ENCODE peak calls at places on chromosomes 11 and 22, in ten cellular contexts. One of them, this sample, is unnamed.

GRCh38 chr22:24977370-24978230 is 25.1 kb downstream of the KIAA1671 start:
- DNase-seq in lower leg skin: no peak
- DNase-seq in prostate gland: peak; percentile 66
- DNase-seq in brain microvascular endothelial cell: no peak
- DNase-seq in uterus: peak; percentile 30
- DNase-seq in cardiac muscle cell: peak; percentile 41
- DNase-seq in PC-9: no peak
- DNase-seq in aorta: peak; percentile 81
- DNase-seq in fibroblast of pulmonary artery: peak; percentile 40
- DNase-seq in GM23248: no peak
- DNase-seq in this sample: peak; percentile 73

GRCh38 chr11:31437742-31438435 is 68.2 kb downstream of the DNAJC24 start:
- DNase-seq in lower leg skin: no peak
- DNase-seq in prostate gland: no peak
- DNase-seq in brain microvascular endothelial cell: peak; percentile 47
- DNase-seq in uterus: no peak
- DNase-seq in cardiac muscle cell: no peak
- DNase-seq in PC-9: no peak
- DNase-seq in aorta: no peak
- DNase-seq in fibroblast of pulmonary artery: peak; percentile 8
- DNase-seq in GM23248: peak; percentile 60
- DNase-seq in this sample: no peak

GRCh38 chr11:34637303-34637702 is 16.4 kb downstream of the EHF start:
- DNase-seq in lower leg skin: no peak
- DNase-seq in prostate gland: peak; percentile 69
- DNase-seq in brain microvascular endothelial cell: no peak
- DNase-seq in uterus: no peak
- DNase-seq in cardiac muscle cell: no peak
- DNase-seq in PC-9: no peak
- DNase-seq in aorta: no peak
- DNase-seq in fibroblast of pulmonary artery: no peak
- DNase-seq in GM23248: no peak
- DNase-seq in this sample: no peak

GRCh38 chr11:128415539-128415938 is 171.8 kb downstream of the ETS1 start:
- DNase-seq in lower leg skin: no peak
- DNase-seq in prostate gland: no peak
- DNase-seq in brain microvascular endothelial cell: peak; percentile 60
- DNase-seq in uterus: no peak
- DNase-seq in cardiac muscle cell: no peak
- DNase-seq in PC-9: no peak
- DNase-seq in aorta: no peak
- DNase-seq in fibroblast of pulmonary artery: peak; percentile 43
- DNase-seq in GM23248: no peak
- DNase-seq in this sample: no peak

GRCh38 chr22:38243007-38243775 is 29.6 kb downstream of the TMEM184B start:
- DNase-seq in lower leg skin: no peak
- DNase-seq in prostate gland: no peak
- DNase-seq in brain microvascular endothelial cell: peak; percentile 49
- DNase-seq in uterus: no peak
- DNase-seq in cardiac muscle cell: peak; percentile 60
- DNase-seq in PC-9: peak; percentile 48
- DNase-seq in aorta: no peak
- DNase-seq in fibroblast of pulmonary artery: peak; percentile 57
- DNase-seq in GM23248: no peak
- DNase-seq in this sample: no peak

GRCh38 chr22:26579331-26579886 is 10.5 kb downstream of the TPST2 start:
- DNase-seq in lower leg skin: no peak
- DNase-seq in prostate gland: no peak
- DNase-seq in brain microvascular endothelial cell: no peak
- DNase-seq in uterus: no peak
- DNase-seq in cardiac muscle cell: no peak
- DNase-seq in PC-9: no peak
- DNase-seq in aorta: no peak
- DNase-seq in fibroblast of pulmonary artery: no peak
- DNase-seq in GM23248: no peak
- DNase-seq in this sample: no peak

GRCh38 chr22:39710380-39711117 is 140.0 kb downstream of the CACNA1I start:
- DNase-seq in lower leg skin: no peak
- DNase-seq in prostate gland: no peak
- DNase-seq in brain microvascular endothelial cell: no peak
- DNase-seq in uterus: no peak
- DNase-seq in cardiac muscle cell: peak; percentile 57
- DNase-seq in PC-9: peak; percentile 56
- DNase-seq in aorta: no peak
- DNase-seq in fibroblast of pulmonary artery: peak; percentile 15
- DNase-seq in GM23248: no peak
- DNase-seq in this sample: no peak

GRCh38 chr22:37503850-37504249 is 15.4 kb downstream of the CARD10 start:
- DNase-seq in lower leg skin: no peak
- DNase-seq in prostate gland: no peak
- DNase-seq in brain microvascular endothelial cell: no peak
- DNase-seq in uterus: no peak
- DNase-seq in cardiac muscle cell: no peak
- DNase-seq in PC-9: peak; percentile 30
- DNase-seq in aorta: no peak
- DNase-seq in fibroblast of pulmonary artery: no peak
- DNase-seq in GM23248: no peak
- DNase-seq in this sample: no peak

GRCh38 chr11:68835749-68836148 is 6.0 kb downstream of the CPT1A start:
- DNase-seq in lower leg skin: no peak
- DNase-seq in prostate gland: no peak
- DNase-seq in brain microvascular endothelial cell: no peak
- DNase-seq in uterus: no peak
- DNase-seq in cardiac muscle cell: no peak
- DNase-seq in PC-9: no peak
- DNase-seq in aorta: no peak
- DNase-seq in fibroblast of pulmonary artery: no peak
- DNase-seq in GM23248: no peak
- DNase-seq in this sample: no peak

GRCh38 chr11:6615882-6616585 is 3.2 kb downstream of the TPP1 start:
- DNase-seq in lower leg skin: no peak
- DNase-seq in prostate gland: no peak
- DNase-seq in brain microvascular endothelial cell: peak; percentile 65
- DNase-seq in uterus: no peak
- DNase-seq in cardiac muscle cell: no peak
- DNase-seq in PC-9: no peak
- DNase-seq in aorta: no peak
- DNase-seq in fibroblast of pulmonary artery: no peak
- DNase-seq in GM23248: peak; percentile 66
- DNase-seq in this sample: no peak

GRCh38 chr11:129766858-129767604 is 48.6 kb upstream of the TMEM45B start:
- DNase-seq in lower leg skin: no peak
- DNase-seq in prostate gland: no peak
- DNase-seq in brain microvascular endothelial cell: peak; percentile 25
- DNase-seq in uterus: no peak
- DNase-seq in cardiac muscle cell: peak; percentile 48
- DNase-seq in PC-9: peak; percentile 31
- DNase-seq in aorta: no peak
- DNase-seq in fibroblast of pulmonary artery: peak; percentile 48
- DNase-seq in GM23248: peak; percentile 58
- DNase-seq in this sample: no peak

GRCh38 chr22:27919943-27920755 is 1.1 kb upstream of the PITPNB start:
- DNase-seq in lower leg skin: no peak
- DNase-seq in prostate gland: no peak
- DNase-seq in brain microvascular endothelial cell: peak; percentile 46
- DNase-seq in uterus: peak; percentile 29
- DNase-seq in cardiac muscle cell: peak; percentile 81
- DNase-seq in PC-9: peak; percentile 15
- DNase-seq in aorta: no peak
- DNase-seq in fibroblast of pulmonary artery: peak; percentile 65
- DNase-seq in GM23248: peak; percentile 69
- DNase-seq in this sample: peak; percentile 74

GRCh38 chr11:125446279-125446678 is 49.8 kb downstream of the FEZ1 start:
- DNase-seq in lower leg skin: no peak
- DNase-seq in prostate gland: no peak
- DNase-seq in brain microvascular endothelial cell: no peak
- DNase-seq in uterus: no peak
- DNase-seq in cardiac muscle cell: no peak
- DNase-seq in PC-9: no peak
- DNase-seq in aorta: no peak
- DNase-seq in fibroblast of pulmonary artery: no peak
- DNase-seq in GM23248: no peak
- DNase-seq in this sample: no peak
- H3K4me3 ChIP-seq in lower leg skin: no peak overlapping the region
- H3K4me3 ChIP-seq in prostate gland: no peak overlapping the region
- H3K4me3 ChIP-seq in brain microvascular endothelial cell: no peak overlapping the region
- H3K4me3 ChIP-seq in uterus: no peak overlapping the region
- H3K4me3 ChIP-seq in cardiac muscle cell: no peak overlapping the region
- H3K4me3 ChIP-seq in PC-9: no peak overlapping the region
- H3K4me3 ChIP-seq in aorta: no peak overlapping the region
- H3K4me3 ChIP-seq in fibroblast of pulmonary artery: no peak overlapping the region
- H3K4me3 ChIP-seq in GM23248: no peak overlapping the region
- H3K4me3 ChIP-seq in this sample: no peak overlapping the region

DNA sequence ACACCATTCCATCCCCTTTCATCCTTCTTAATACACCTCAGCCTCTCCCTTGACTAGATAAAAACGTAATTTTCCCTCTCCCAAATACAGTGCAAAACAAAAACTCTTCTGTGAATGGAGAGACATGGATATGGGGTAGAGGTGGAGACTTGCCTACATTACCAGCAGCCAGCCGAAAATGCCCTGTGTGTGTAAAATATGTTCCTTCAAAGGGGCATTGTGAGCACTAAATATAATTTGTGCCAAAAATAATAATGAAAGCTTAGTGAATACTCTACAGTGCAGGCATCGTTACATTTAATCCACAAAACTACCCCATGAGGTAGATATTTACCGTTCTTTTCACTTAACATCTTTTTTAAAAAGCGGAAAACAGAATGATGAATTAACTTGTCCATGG is 1.0 kb upstream of the TRIM44 start:
- DNase-seq in lower leg skin: no peak
- DNase-seq in prostate gland: no peak
- DNase-seq in brain microvascular endothelial cell: no peak
- DNase-seq in uterus: no peak
- DNase-seq in cardiac muscle cell: no peak
- DNase-seq in PC-9: no peak
- DNase-seq in aorta: no peak
- DNase-seq in fibroblast of pulmonary artery: no peak
- DNase-seq in GM23248: peak; percentile 16
- DNase-seq in this sample: no peak
- H3K4me3 ChIP-seq in lower leg skin: peak overlapping the region; percentile 59
- H3K4me3 ChIP-seq in prostate gland: peak overlapping the region; percentile 74
- H3K4me3 ChIP-seq in brain microvascular endothelial cell: no peak overlapping the region
- H3K4me3 ChIP-seq in uterus: peak overlapping the region; percentile 76
- H3K4me3 ChIP-seq in cardiac muscle cell: no peak overlapping the region
- H3K4me3 ChIP-seq in PC-9: peak overlapping the region; percentile 88
- H3K4me3 ChIP-seq in aorta: peak overlapping the region; percentile 86
- H3K4me3 ChIP-seq in fibroblast of pulmonary artery: peak overlapping the region; percentile 63
- H3K4me3 ChIP-seq in GM23248: peak overlapping the region; percentile 96
- H3K4me3 ChIP-seq in this sample: peak overlapping the region; percentile 81

DNA sequence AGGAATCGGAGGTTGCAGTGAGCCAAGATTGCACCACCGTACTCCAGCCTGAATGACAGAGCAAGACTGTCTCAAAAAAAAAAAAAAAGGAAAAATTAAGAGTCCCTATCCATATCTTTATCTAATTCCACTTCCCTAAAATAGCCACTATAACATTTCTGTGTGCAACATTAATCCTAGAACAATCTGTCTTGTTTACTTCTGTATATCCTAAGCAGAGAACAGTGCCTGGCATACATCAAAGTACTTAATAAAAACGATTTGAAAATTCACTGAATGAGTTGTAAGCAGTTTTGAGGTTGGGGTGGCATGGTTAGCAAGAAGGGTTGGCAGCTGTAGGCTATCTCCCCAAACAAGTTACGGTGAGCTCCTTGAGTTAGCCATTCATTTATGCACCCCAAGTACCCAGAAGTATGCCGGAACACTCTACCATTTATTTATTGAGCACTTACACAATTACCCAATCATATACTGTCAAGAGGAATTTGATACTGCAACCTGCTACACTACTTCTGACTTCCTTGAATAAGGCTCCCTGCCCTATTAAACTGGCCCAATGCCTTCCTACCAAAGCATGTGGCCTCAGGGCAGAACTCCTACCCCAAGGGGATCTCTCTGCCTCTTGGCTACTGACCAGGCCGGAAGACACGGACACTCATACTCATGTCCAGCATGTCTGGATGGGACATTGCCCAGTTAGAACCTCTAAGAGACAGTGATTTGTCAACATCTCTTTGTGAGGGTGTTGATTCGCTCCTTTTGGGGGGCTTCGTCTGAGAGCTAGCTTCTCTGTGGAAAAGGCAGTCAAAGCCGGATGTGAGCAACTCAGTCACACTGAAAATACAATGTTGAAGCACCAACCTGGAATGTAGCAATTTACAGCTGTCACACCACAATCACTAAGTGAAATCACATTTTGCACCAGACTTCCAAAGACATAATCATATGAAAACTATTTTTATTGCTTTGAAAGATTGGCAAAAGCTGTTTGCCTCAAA is 16.3 kb upstream of the TMEM41B start:
- DNase-seq in lower leg skin: no peak
- DNase-seq in prostate gland: no peak
- DNase-seq in brain microvascular endothelial cell: no peak
- DNase-seq in uterus: no peak
- DNase-seq in cardiac muscle cell: no peak
- DNase-seq in PC-9: peak; percentile 74
- DNase-seq in aorta: peak; percentile 32
- DNase-seq in fibroblast of pulmonary artery: no peak
- DNase-seq in GM23248: peak; percentile 94
- DNase-seq in this sample: no peak
- H3K4me3 ChIP-seq in lower leg skin: no peak overlapping the region
- H3K4me3 ChIP-seq in prostate gland: no peak overlapping the region
- H3K4me3 ChIP-seq in brain microvascular endothelial cell: no peak overlapping the region
- H3K4me3 ChIP-seq in uterus: no peak overlapping the region
- H3K4me3 ChIP-seq in cardiac muscle cell: no peak overlapping the region
- H3K4me3 ChIP-seq in PC-9: no peak overlapping the region
- H3K4me3 ChIP-seq in aorta: no peak overlapping the region
- H3K4me3 ChIP-seq in fibroblast of pulmonary artery: no peak overlapping the region
- H3K4me3 ChIP-seq in GM23248: peak overlapping the region; percentile 54
- H3K4me3 ChIP-seq in this sample: no peak overlapping the region

GRCh38 chr11:77049081-77049480 is 14.9 kb downstream of the B3GNT6 start:
- DNase-seq in lower leg skin: peak; percentile 31
- DNase-seq in prostate gland: no peak
- DNase-seq in brain microvascular endothelial cell: no peak
- DNase-seq in uterus: no peak
- DNase-seq in cardiac muscle cell: no peak
- DNase-seq in PC-9: no peak
- DNase-seq in aorta: no peak
- DNase-seq in fibroblast of pulmonary artery: no peak
- DNase-seq in GM23248: no peak
- DNase-seq in this sample: no peak
- H3K4me3 ChIP-seq in lower leg skin: no peak overlapping the region
- H3K4me3 ChIP-seq in prostate gland: no peak overlapping the region
- H3K4me3 ChIP-seq in brain microvascular endothelial cell: no peak overlapping the region
- H3K4me3 ChIP-seq in uterus: no peak overlapping the region
- H3K4me3 ChIP-seq in cardiac muscle cell: no peak overlapping the region
- H3K4me3 ChIP-seq in PC-9: no peak overlapping the region
- H3K4me3 ChIP-seq in aorta: no peak overlapping the region
- H3K4me3 ChIP-seq in fibroblast of pulmonary artery: no peak overlapping the region
- H3K4me3 ChIP-seq in GM23248: no peak overlapping the region
- H3K4me3 ChIP-seq in this sample: no peak overlapping the region